ENCODE peak calls at places on chromosomes 1 and 21, in eight cellular contexts. P is sigmoid colon, S is cardiac muscle cell, F is fibroblast of villous mesenchyme, G is tibial nerve, T is body of pancreas, M is PC-3, L is HFF-Myc. X is an unnamed sample.

GRCh38 chr1:1927751-1928150 is 8.7 kb upstream of the TMEM52 start:
- DNase-seq in P (no peak), S (no peak), F (no peak), G (no peak), T (peak), M (no peak), L (no peak), X (no peak)

GRCh38 chr1:94048413-94049164 is 72.4 kb downstream of the ABCA4 start:
- DNase-seq in P (no peak), S (no peak), F (no peak), G (no peak), T (no peak), M (no peak), L (no peak), X (peak)

GRCh38 chr1:84960371-84960770 is 36.5 kb downstream of the MCOLN2 start:
- DNase-seq in P (no peak), S (peak), F (peak), G (no peak), T (no peak), M (peak), L (no peak), X (peak)

GRCh38 chr1:201291917-201292316 is 8.6 kb downstream of the PKP1 start:
- DNase-seq in P (no peak), S (no peak), F (no peak), G (no peak), T (no peak), M (no peak), L (no peak), X (no peak)

GRCh38 chr1:33234588-33234990 is 21.7 kb upstream of the ZNF362 start:
- DNase-seq in P (no peak), S (no peak), F (no peak), G (no peak), T (no peak), M (no peak), L (no peak), X (peak)

GRCh38 chr1:30649321-30649991 is 73.9 kb downstream of the MATN1 start:
- DNase-seq in P (no peak), S (no peak), F (no peak), G (no peak), T (peak), M (peak), L (no peak), X (no peak)

GRCh38 chr1:192311281-192311680 is 5.5 kb upstream of the RGS21 start:
- DNase-seq in P (no peak), S (peak), F (peak), G (no peak), T (no peak), M (peak), L (peak), X (peak)

GRCh38 chr1:198601936-198602889 is 36.6 kb upstream of the PTPRC start:
- DNase-seq in P (no peak), S (no peak), F (no peak), G (no peak), T (no peak), M (no peak), L (no peak), X (no peak)

GRCh38 chr21:46603228-46603627 is 1.7 kb downstream of the S100B start:
- DNase-seq in P (no peak), S (peak), F (no peak), G (no peak), T (no peak), M (peak), L (no peak), X (no peak)

GRCh38 chr1:64969305-64970066 is 3.1 kb upstream of the JAK1 start:
- DNase-seq in P (no peak), S (no peak), F (peak), G (no peak), T (no peak), M (peak), L (no peak), X (peak)

GRCh38 chr1:54461731-54462596 is 55.8 kb upstream of the SSBP3 start:
- DNase-seq in P (peak), S (no peak), F (no peak), G (no peak), T (no peak), M (no peak), L (no peak), X (no peak)

GRCh38 chr21:37546949-37547614 is 180.5 kb downstream of the DYRK1A start:
- DNase-seq in P (peak), S (no peak), F (peak), G (no peak), T (no peak), M (peak), L (no peak), X (peak)

GRCh38 chr1:172298146-172298545 is 122.3 kb upstream of the C1orf105 start:
- DNase-seq in P (no peak), S (no peak), F (peak), G (no peak), T (peak), M (no peak), L (no peak), X (no peak)

GRCh38 chr1:209805341-209805781 is 581 bp downstream of the IRF6 start:
- DNase-seq in P (no peak), S (peak), F (no peak), G (no peak), T (peak), M (peak), L (no peak), X (no peak)

GRCh38 chr1:54581621-54582035 is 33.6 kb downstream of the ACOT11 start:
- DNase-seq in P (peak), S (peak), F (peak), G (peak), T (peak), M (peak), L (peak), X (peak)

GRCh38 chr1:85569122-85569521 is 11.4 kb upstream of the CCN1 start:
- DNase-seq in P (no peak), S (no peak), F (peak), G (no peak), T (no peak), M (peak), L (peak), X (peak)

GRCh38 chr1:180188103-180188506 is 33.4 kb downstream of the QSOX1 start:
- DNase-seq in P (no peak), S (peak), F (peak), G (peak), T (peak), M (peak), L (peak), X (peak)

GRCh38 chr1:175771301-175771700 is 27.9 kb upstream of the TNR start:
- DNase-seq in P (no peak), S (no peak), F (no peak), G (no peak), T (no peak), M (no peak), L (no peak), X (no peak)

GRCh38 chr1:93288558-93288957 is 57.1 kb upstream of the DR1 start:
- DNase-seq in P (no peak), S (no peak), F (peak), G (no peak), T (no peak), M (no peak), L (peak), X (peak)

GRCh38 chr1:162987866-162988265 is 81.3 kb upstream of the RGS4 start:
- DNase-seq in P (no peak), S (no peak), F (no peak), G (no peak), T (no peak), M (peak), L (no peak), X (peak)

GRCh38 chr1:67053535-67053784 is 488 bp downstream of the SLC35D1 start:
- DNase-seq in P (peak), S (peak), F (peak), G (no peak), T (peak), M (peak), L (no peak), X (no peak)

GRCh38 chr1:106120789-106121188 is 935.7 kb upstream of the PRMT6 start:
- DNase-seq in P (no peak), S (no peak), F (no peak), G (no peak), T (no peak), M (no peak), L (no peak), X (no peak)

GRCh38 chr1:20972855-20973254 is 185.7 kb upstream of the HP1BP3 start:
- DNase-seq in P (no peak), S (no peak), F (no peak), G (no peak), T (no peak), M (no peak), L (no peak), X (no peak)

GRCh38 chr1:44660176-44660575 is 14.1 kb downstream of the TMEM53 start:
- DNase-seq in P (peak), S (no peak), F (peak), G (no peak), T (peak), M (no peak), L (no peak), X (no peak)

GRCh38 chr1:15088146-15089025 is 65.2 kb upstream of the TMEM51 start:
- DNase-seq in P (no peak), S (no peak), F (peak), G (no peak), T (no peak), M (no peak), L (peak), X (peak)

GRCh38 chr1:61887921-61888564 is 145.8 kb downstream of the PATJ start:
- DNase-seq in P (peak), S (no peak), F (no peak), G (peak), T (no peak), M (no peak), L (no peak), X (peak)

GRCh38 chr1:225863167-225863566 is 19.0 kb downstream of the TMEM63A start:
- DNase-seq in P (peak), S (no peak), F (peak), G (no peak), T (no peak), M (no peak), L (no peak), X (no peak)

GRCh38 chr1:22471078-22471477 is 19.4 kb downstream of the ZBTB40 start:
- DNase-seq in P (peak), S (peak), F (peak), G (peak), T (peak), M (no peak), L (no peak), X (peak)

GRCh38 chr21:37443683-37444082 is 77.1 kb downstream of the DYRK1A start:
- DNase-seq in P (no peak), S (no peak), F (no peak), G (no peak), T (no peak), M (no peak), L (no peak), X (no peak)

GRCh38 chr1:226884966-226885820 is 14.8 kb downstream of the PSEN2 start:
- DNase-seq in P (no peak), S (no peak), F (no peak), G (no peak), T (no peak), M (no peak), L (no peak), X (no peak)

GRCh38 chr1:200372885-200373181 is 37.0 kb downstream of the ZNF281 start:
- DNase-seq in P (no peak), S (no peak), F (peak), G (no peak), T (no peak), M (no peak), L (no peak), X (no peak)

GRCh38 chr21:21232320-21232719 is 234.1 kb downstream of the NCAM2 start:
- DNase-seq in P (no peak), S (peak), F (peak), G (no peak), T (no peak), M (peak), L (no peak), X (peak)

GRCh38 chr1:158334601-158335292 is 3.4 kb upstream of the CD1B start:
- DNase-seq in P (no peak), S (no peak), F (no peak), G (no peak), T (no peak), M (no peak), L (no peak), X (no peak)

GRCh38 chr1:114260805-114261488 is 107.3 kb upstream of the SYT6 start:
- DNase-seq in P (no peak), S (no peak), F (no peak), G (no peak), T (no peak), M (no peak), L (no peak), X (no peak)

GRCh38 chr1:172254521-172255222 is 165.8 kb upstream of the C1orf105 start:
- DNase-seq in P (no peak), S (no peak), F (peak), G (no peak), T (no peak), M (peak), L (peak), X (peak)

GRCh38 chr1:14894811-14895524 is 258.6 kb upstream of the TMEM51 start:
- DNase-seq in P (no peak), S (no peak), F (no peak), G (no peak), T (peak), M (peak), L (no peak), X (no peak)

GRCh38 chr21:32331444-32332305 is 33.0 kb downstream of the MRAP start:
- DNase-seq in P (peak), S (no peak), F (no peak), G (no peak), T (peak), M (no peak), L (no peak), X (no peak)

DNA sequence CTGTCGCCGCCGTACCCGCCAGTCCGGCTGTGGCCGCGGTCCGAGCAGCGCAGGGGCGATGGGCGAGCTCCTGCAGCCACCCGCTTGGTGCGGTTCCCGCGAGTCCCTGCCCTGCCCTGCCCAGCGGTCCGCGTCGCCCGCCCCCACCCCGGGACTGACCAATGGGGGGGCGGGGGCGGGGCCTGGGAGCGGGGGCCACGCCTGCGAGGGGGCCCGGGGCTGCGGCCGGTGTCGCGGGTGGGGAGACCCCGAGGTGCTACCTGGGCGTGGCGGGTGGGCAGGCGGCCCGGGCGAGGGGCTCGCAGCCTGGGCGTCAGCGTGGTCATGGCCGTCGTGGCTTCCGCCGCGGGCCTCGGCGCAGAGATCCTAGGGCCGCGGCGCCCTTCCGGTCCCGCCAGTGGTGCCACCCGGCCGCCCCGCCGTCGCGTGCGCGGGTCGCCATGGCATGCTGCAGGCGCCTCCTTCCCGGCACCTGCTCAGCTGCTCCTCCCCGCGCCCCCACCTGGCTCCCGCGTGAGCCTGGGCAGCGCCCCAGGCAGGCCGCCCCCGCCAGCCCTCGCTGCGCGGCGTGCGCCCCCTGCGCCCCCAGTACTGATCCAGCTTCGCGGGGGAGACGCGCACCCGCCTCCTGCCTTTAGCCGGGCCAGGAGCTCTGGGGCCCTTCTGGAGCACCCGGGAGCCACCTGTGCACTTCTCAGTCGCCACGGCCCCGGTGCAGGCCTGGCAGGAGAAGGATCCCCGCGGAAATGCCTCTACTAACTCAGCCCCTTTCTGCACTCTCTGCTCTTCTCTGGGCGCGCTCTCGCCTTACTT is at the start of gene BMP8B:
- DNase-seq in P (peak), S (peak), F (peak), G (peak), T (peak), M (peak), L (no peak), X (no peak)
- H3K4me3 ChIP-seq in P (peak), S (peak), F (peak), G (peak), T (peak), M (peak), L (peak), X (peak)

GRCh38 chr1:40383488-40384412 is 10.2 kb downstream of the SMAP2 start:
- DNase-seq in P (no peak), S (no peak), F (peak), G (no peak), T (peak), M (peak), L (no peak), X (peak)
- H3K4me3 ChIP-seq in P (no peak), S (no peak), F (no peak), G (no peak), T (no peak), M (peak), L (no peak), X (no peak)

DNA sequence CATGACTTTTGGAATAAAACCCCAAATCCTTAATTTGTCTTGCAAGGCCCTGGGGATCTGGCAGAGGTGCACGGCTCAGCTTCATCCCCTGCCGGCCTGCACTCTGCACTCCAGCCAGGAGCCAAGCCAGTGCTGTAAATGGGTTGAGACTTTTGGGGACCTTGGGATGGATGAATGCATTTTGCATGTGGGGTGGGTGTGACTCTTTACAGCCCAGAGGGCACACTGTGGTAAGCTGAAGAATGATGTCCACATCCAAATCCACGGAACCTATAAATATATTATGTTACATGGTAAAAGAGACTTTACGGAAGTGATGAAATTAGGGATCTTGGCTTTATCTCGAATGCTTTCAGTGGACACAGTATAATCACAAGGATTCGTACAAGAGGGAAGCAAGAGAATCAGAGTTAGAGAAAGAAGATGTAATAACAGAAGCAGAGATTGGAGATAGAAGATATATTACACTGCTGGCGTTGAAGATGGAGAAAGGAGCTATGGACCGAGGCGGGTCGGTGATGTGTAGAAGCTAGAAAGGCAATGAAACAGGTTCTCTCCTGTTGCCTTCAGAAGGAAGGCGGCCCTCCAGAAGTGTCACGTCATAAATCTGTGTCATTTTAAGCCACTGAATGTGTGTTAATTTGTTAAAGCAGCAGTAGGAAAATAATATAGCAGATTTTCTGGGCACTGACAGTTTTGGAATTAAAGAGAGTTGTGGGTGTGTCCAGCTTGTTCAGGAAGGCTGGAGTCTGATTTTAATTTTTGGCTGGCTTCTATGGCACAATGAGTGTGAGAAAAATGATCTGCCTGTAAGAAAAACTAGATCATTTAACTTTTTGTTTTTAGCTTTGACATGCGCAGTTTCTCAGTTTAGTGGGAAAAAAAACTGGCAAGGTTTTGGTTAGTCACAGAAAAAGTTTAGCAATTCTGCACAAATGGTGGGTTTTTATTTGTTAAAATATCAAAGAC is 177.6 kb downstream of the EDEM3 start:
- DNase-seq in P (no peak), S (no peak), F (no peak), G (no peak), T (no peak), M (no peak), L (no peak), X (no peak)
- H3K4me3 ChIP-seq in P (no peak), S (no peak), F (no peak), G (no peak), T (no peak), M (no peak), L (no peak), X (no peak)

GRCh38 chr1:39491146-39491921 is at the start of gene BMP8A:
- DNase-seq in P (peak), S (peak), F (peak), G (no peak), T (peak), M (peak), L (no peak), X (peak)
- H3K4me3 ChIP-seq in P (peak), S (peak), F (peak), G (peak), T (peak), M (peak), L (no peak), X (peak)

X was measured in choroid plexus epithelial cell.